ENCODE peak calls at places on chromosomes 1 and 21, in six cellular contexts. O, H, J, R, U and Y are unnamed samples.

GRCh38 chr1:192159034-192159433 is 772 bp downstream of the RGS18 start:
- DNase-seq in O (no peak), H (no peak), J (no peak), R (no peak), U (no peak), Y (no peak)

GRCh38 chr1:117613249-117613968 is 7.6 kb downstream of the TENT5C start:
- DNase-seq in O (no peak), H (no peak), J (no peak), R (no peak), U (no peak), Y (no peak)

GRCh38 chr1:21027805-21028204 is 148.9 kb downstream of the EIF4G3 start:
- DNase-seq in O (no peak), H (no peak), J (peak), R (no peak), U (no peak), Y (no peak)

GRCh38 chr1:64898107-64898861 is 68.1 kb downstream of the JAK1 start:
- DNase-seq in O (peak), H (peak), J (peak), R (peak), U (peak), Y (peak)

GRCh38 chr1:31757204-31757679 is 6.9 kb downstream of the ADGRB2 start:
- DNase-seq in O (no peak), H (no peak), J (no peak), R (no peak), U (no peak), Y (no peak)

GRCh38 chr1:68746378-68746777 is 249.5 kb upstream of the DEPDC1 start:
- DNase-seq in O (no peak), H (no peak), J (no peak), R (no peak), U (no peak), Y (no peak)

GRCh38 chr1:167555971-167556714 is 2.6 kb upstream of the CREG1 start:
- DNase-seq in O (no peak), H (peak), J (peak), R (peak), U (peak), Y (no peak)

GRCh38 chr21:35974801-35975200 is 85.5 kb downstream of the SETD4 start:
- DNase-seq in O (peak), H (no peak), J (no peak), R (no peak), U (peak), Y (no peak)

GRCh38 chr1:156528231-156528630 is 27.7 kb upstream of the MEF2D start:
- DNase-seq in O (no peak), H (no peak), J (no peak), R (no peak), U (no peak), Y (no peak)

GRCh38 chr1:234000557-234001081 is 96.1 kb downstream of the SLC35F3 start:
- DNase-seq in O (no peak), H (no peak), J (no peak), R (no peak), U (no peak), Y (no peak)

GRCh38 chr1:27403065-27403726 is 10.8 kb downstream of the GPR3 start:
- DNase-seq in O (no peak), H (peak), J (peak), R (peak), U (no peak), Y (no peak)

GRCh38 chr1:113809651-113810602 is 2.3 kb downstream of the RSBN1 start:
- DNase-seq in O (no peak), H (no peak), J (peak), R (no peak), U (peak), Y (no peak)

GRCh38 chr1:164466429-164466828 is 92.6 kb upstream of the PBX1 start:
- DNase-seq in O (no peak), H (no peak), J (no peak), R (no peak), U (no peak), Y (no peak)

GRCh38 chr1:208807446-208808117 is 563.4 kb upstream of the PLXNA2 start:
- DNase-seq in O (no peak), H (no peak), J (no peak), R (no peak), U (no peak), Y (no peak)

GRCh38 chr1:167563579-167564246 is 10.2 kb upstream of the CREG1 start:
- DNase-seq in O (no peak), H (no peak), J (peak), R (peak), U (no peak), Y (no peak)

GRCh38 chr1:106613861-106614260 is 442.6 kb upstream of the PRMT6 start:
- DNase-seq in O (no peak), H (no peak), J (no peak), R (no peak), U (no peak), Y (no peak)

GRCh38 chr21:17730782-17731181 is 88.4 kb downstream of the C21orf91 start:
- DNase-seq in O (no peak), H (no peak), J (no peak), R (no peak), U (no peak), Y (no peak)

GRCh38 chr1:67214420-67215174 is 48.3 kb downstream of the IL23R start:
- DNase-seq in O (no peak), H (no peak), J (peak), R (no peak), U (peak), Y (no peak)

GRCh38 chr1:209250970-209251636 is 332.4 kb upstream of the CAMK1G start:
- DNase-seq in O (no peak), H (no peak), J (no peak), R (no peak), U (no peak), Y (no peak)

GRCh38 chr1:14106679-14107313 is 406.8 kb downstream of the PRDM2 start:
- DNase-seq in O (no peak), H (no peak), J (no peak), R (no peak), U (no peak), Y (no peak)

GRCh38 chr1:57017717-57018116 is 51.9 kb upstream of the C8B start:
- DNase-seq in O (no peak), H (no peak), J (no peak), R (no peak), U (peak), Y (no peak)

GRCh38 chr1:8171751-8172464 is 145.8 kb upstream of the ERRFI1 start:
- DNase-seq in O (no peak), H (no peak), J (no peak), R (no peak), U (no peak), Y (no peak)

GRCh38 chr1:233714631-233715217 is 100.8 kb downstream of the KCNK1 start:
- DNase-seq in O (no peak), H (no peak), J (no peak), R (no peak), U (no peak), Y (no peak)

GRCh38 chr1:1320666-1321448 is 3.6 kb downstream of the INTS11 start:
- DNase-seq in O (no peak), H (no peak), J (no peak), R (no peak), U (no peak), Y (no peak)

GRCh38 chr1:215458084-215458483 is 109.0 kb upstream of the KCTD3 start:
- DNase-seq in O (no peak), H (no peak), J (no peak), R (no peak), U (no peak), Y (no peak)

GRCh38 chr1:202154766-202155477 is 5.5 kb downstream of the PTPN7 start:
- DNase-seq in O (peak), H (no peak), J (peak), R (no peak), U (peak), Y (peak)

GRCh38 chr1:33361553-33362262 is 40.8 kb upstream of the A3GALT2 start:
- DNase-seq in O (no peak), H (no peak), J (no peak), R (no peak), U (no peak), Y (no peak)

GRCh38 chr1:225813250-225813964 is 3.5 kb downstream of the EPHX1 start:
- DNase-seq in O (no peak), H (peak), J (peak), R (no peak), U (peak), Y (no peak)

GRCh38 chr1:161068306-161069200 is 1.1 kb downstream of the ARHGAP30 start:
- DNase-seq in O (no peak), H (peak), J (peak), R (peak), U (no peak), Y (no peak)

GRCh38 chr1:163410073-163410522 is 88.3 kb downstream of the NUF2 start:
- DNase-seq in O (peak), H (no peak), J (peak), R (no peak), U (peak), Y (peak)

GRCh38 chr1:21779613-21780521 is 3.1 kb downstream of the USP48 start:
- DNase-seq in O (no peak), H (no peak), J (no peak), R (no peak), U (no peak), Y (no peak)

GRCh38 chr1:101187287-101187686 is 49.5 kb upstream of the S1PR1 start:
- DNase-seq in O (no peak), H (no peak), J (no peak), R (no peak), U (no peak), Y (no peak)

DNA sequence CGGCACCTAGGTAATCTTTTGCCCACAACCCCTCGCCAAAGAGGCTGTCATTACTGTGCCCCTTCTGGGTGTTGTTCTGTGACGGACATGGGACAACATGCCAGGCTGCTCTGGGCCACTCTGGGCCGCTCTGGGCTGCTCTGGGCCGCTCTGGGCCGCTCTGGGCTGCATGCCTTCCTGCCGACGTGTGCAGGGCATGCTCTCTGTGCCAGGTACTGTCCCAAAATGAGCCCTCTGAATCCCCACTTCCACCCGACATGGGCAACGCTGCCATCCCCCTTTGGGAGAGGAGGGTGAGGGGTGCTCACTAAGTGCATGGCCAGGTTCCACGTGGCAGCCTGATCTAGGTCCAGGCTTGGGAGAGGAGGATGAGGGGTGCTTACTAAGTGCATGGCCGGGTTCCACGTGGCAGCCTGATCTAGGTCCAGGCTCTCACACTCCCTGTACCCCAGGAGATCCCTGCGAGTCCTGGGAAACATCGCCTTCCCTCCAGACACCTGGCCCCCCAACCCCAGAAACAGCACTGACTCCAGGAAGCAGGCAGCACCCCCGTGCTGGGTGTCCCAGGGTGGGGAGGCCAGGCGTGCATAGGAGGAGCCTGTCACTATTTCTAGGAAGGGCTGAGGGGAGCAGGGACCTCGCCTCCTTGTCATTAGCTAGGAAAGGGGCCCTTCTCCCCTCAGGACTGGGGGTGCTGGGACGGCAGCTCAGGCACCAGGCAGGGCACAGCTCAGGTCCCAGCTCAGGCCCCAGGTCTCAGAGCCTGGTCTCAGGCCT is 16.5 kb downstream of the TTC34 start:
- DNase-seq in O (no peak), H (no peak), J (no peak), R (peak), U (no peak), Y (no peak)
- H3K4me3 ChIP-seq in O (no peak), H (no peak), J (no peak), R (no peak), U (no peak), Y (no peak)

GRCh38 chr21:41611966-41612606 is 104.1 kb upstream of the TMPRSS2 start:
- DNase-seq in O (no peak), H (no peak), J (peak), R (no peak), U (peak), Y (no peak)
- TF ChIP-seq CTCF in O (peak), H (no peak), J (no peak), R (no peak), U (peak), Y (peak)

DNA sequence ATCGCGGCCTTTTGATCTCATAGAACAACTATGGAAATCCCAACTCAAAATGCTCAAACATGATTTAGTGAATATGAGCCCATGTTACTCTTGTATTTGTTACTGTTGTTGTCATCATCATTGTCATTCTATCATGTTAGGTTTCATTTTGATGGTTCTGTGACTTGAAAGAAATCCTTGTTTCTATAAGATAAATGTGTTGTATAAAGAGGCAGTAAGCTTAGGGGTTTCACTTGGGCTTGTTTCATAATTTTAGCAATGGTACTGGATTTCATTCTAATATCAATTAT is 15.3 kb upstream of the GBP5 start:
- DNase-seq in O (no peak), H (no peak), J (no peak), R (no peak), U (no peak), Y (no peak)
- H3K4me3 ChIP-seq in O (no peak), H (no peak), J (no peak), R (no peak), U (no peak), Y (no peak)

GRCh38 chr1:227794813-227795183 is 20.7 kb upstream of the PRSS38 start:
- DNase-seq in O (no peak), H (no peak), J (no peak), R (no peak), U (no peak), Y (no peak)
- TF ChIP-seq CTCF in O (no peak), H (no peak), J (no peak), R (no peak), U (no peak), Y (no peak)

DNA sequence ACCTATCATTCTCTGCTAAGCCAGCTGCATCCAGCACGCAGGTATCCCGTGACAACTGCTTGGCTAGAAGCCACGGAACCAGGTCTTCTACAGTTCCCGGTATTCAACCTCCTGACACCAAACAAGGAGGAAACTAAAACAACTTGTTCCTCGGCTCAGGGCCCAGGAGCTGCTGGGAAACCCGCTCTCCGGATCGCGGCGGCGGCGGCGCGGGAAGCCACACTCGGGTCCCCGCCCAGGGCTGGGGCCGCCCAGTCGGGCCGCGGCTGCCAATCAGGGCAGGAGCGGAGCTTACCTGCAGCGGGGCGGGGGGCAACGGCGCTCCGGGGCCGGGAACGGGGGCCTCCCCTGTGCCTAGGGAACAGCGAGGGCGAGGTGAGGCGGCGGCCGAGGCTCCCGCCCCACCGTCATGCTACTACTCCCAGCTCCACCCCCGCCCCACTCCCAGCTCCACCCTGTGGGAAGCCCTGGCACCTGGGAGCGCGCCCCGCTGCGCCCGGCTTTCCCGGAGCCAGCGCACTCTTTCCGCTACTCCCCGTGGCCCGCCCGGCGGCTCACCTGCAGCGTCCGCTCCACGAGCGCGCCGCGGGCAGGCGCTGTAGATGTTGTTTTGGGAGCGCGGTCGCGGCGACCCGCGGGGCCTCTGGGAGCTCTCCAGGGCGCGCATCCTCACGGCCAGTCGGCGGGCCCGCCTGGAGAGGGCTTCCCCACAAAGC is 12.1 kb downstream of the IL24 start:
- DNase-seq in O (no peak), H (peak), J (peak), R (peak), U (no peak), Y (no peak)
- H3K4me3 ChIP-seq in O (peak), H (peak), J (peak), R (peak), U (peak), Y (peak)

DNA sequence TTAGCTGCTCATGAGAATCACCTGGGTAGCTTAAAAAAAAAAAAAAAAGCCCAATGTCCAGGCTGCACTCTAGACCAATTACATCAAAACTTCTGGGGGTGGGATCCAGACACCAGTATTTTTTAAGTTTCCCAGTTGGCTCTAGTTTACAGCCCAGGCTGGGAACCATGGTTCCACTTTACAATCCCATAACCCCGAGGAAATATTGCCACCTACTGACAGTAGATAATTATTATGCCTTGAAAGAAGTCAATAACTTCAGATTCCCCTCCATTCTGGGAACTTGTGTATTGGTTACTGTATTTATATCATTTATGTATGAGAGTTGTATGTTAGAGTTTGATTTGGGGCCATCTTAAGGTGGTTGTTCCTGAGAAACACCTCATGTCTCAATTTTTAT is 100.2 kb downstream of the SPATA46 start:
- DNase-seq in O (no peak), H (no peak), J (no peak), R (no peak), U (peak), Y (no peak)
- TF ChIP-seq CTCF in O (peak), H (peak), J (no peak), R (peak), U (peak), Y (peak)